ENCODE peak calls at places on chromosomes 12 and 14, in four cellular contexts. One of them, this sample, is unnamed. For H3K9me3, the result is how much of the 10 kb centered on the place peaks cover.

GRCh38 chr12:111295176-111295575 is 73.7 kb downstream of the PHETA1 start:
- DNase-seq in H1: no peak
- DNase-seq in sigmoid colon: no peak
- DNase-seq in ovary: no peak
- DNase-seq in this sample: no peak

GRCh38 chr12:78414071-78414470 is 450.5 kb upstream of the SYT1 start:
- DNase-seq in sigmoid colon: no peak
- DNase-seq in H1: no peak
- DNase-seq in ovary: no peak
- DNase-seq in this sample: no peak

GRCh38 chr14:95770777-95771176 is 56.9 kb upstream of the TCL1A start:
- DNase-seq in H1: no peak
- DNase-seq in sigmoid colon: no peak
- DNase-seq in ovary: no peak
- DNase-seq in this sample: no peak

GRCh38 chr12:2354151-2354991 is 301.6 kb downstream of the CACNA1C start:
- DNase-seq in ovary: no peak
- DNase-seq in H1: no peak
- DNase-seq in sigmoid colon: no peak
- DNase-seq in this sample: no peak

GRCh38 chr12:67413577-67413976 is 144.4 kb downstream of the CAND1 start:
- DNase-seq in ovary: no peak
- DNase-seq in sigmoid colon: no peak
- DNase-seq in H1: no peak
- DNase-seq in this sample: no peak

GRCh38 chr12:32896438-32897275 is at the start of gene PKP2:
- DNase-seq in H1: peak
- DNase-seq in ovary: peak
- DNase-seq in sigmoid colon: no peak
- DNase-seq in this sample: no peak

GRCh38 chr12:11347810-11348209 is 37.6 kb upstream of the PRB4 start:
- DNase-seq in H1: no peak
- DNase-seq in ovary: no peak
- DNase-seq in sigmoid colon: no peak
- DNase-seq in this sample: no peak

GRCh38 chr12:45727994-45728624 is 1.4 kb upstream of the ARID2 start:
- DNase-seq in sigmoid colon: no peak
- DNase-seq in H1: no peak
- DNase-seq in ovary: no peak
- DNase-seq in this sample: no peak

GRCh38 chr12:98752726-98753125 is 107.6 kb downstream of the APAF1 start:
- DNase-seq in H1: no peak
- DNase-seq in ovary: no peak
- DNase-seq in sigmoid colon: no peak
- DNase-seq in this sample: no peak

GRCh38 chr12:12387521-12387920 is 30.6 kb downstream of the BORCS5 start:
- DNase-seq in sigmoid colon: no peak
- DNase-seq in H1: no peak
- DNase-seq in ovary: no peak
- DNase-seq in this sample: peak

GRCh38 chr12:117093918-117094630 is 5.1 kb downstream of the TESC start:
- DNase-seq in sigmoid colon: peak
- DNase-seq in H1: no peak
- DNase-seq in ovary: no peak
- DNase-seq in this sample: no peak

GRCh38 chr12:94553130-94553519 is 93.5 kb upstream of the CEP83 start:
- DNase-seq in sigmoid colon: no peak
- DNase-seq in ovary: peak
- DNase-seq in H1: no peak
- DNase-seq in this sample: no peak

GRCh38 chr14:34252227-34252626 is 209.8 kb downstream of the SPTSSA start:
- DNase-seq in ovary: no peak
- DNase-seq in H1: no peak
- DNase-seq in sigmoid colon: no peak
- DNase-seq in this sample: peak

GRCh38 chr12:14256139-14256538 is 109.3 kb upstream of the ATF7IP start:
- DNase-seq in ovary: no peak
- DNase-seq in sigmoid colon: no peak
- DNase-seq in H1: no peak
- DNase-seq in this sample: no peak

GRCh38 chr12:121794532-121795028 is 1.1 kb upstream of the RHOF start:
- DNase-seq in ovary: peak
- DNase-seq in H1: no peak
- DNase-seq in sigmoid colon: peak
- DNase-seq in this sample: no peak

GRCh38 chr14:50666772-50667490 is 1.2 kb downstream of the SAV1 start:
- DNase-seq in ovary: peak
- DNase-seq in sigmoid colon: peak
- DNase-seq in H1: no peak
- DNase-seq in this sample: no peak

DNA sequence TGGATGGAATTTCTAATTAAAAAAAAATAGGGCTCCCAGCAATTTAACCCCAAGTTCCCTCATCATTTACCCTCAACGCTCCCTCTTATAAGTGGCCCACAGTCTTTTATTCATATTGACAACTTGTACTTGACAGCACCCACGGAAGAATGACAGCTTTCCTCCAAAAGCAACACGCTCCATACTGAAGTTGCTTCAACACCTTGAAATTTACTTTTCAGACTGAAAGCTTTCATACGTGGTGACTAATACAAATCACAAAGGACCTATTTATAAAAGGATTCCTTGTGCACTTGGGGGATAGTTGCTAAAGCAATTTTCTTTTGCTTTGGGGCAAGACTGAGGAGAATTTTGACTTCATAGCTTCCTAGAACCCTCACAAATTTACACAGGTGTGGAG is 1629.4 kb upstream of the SEL1L start:
- DNase-seq in H1: no peak
- DNase-seq in sigmoid colon: no peak
- DNase-seq in ovary: no peak
- DNase-seq in this sample: no peak
- H3K9me3 ChIP-seq in H1: under half
- H3K9me3 ChIP-seq in sigmoid colon: under half
- H3K9me3 ChIP-seq in ovary: under half
- H3K9me3 ChIP-seq in this sample: under half

DNA sequence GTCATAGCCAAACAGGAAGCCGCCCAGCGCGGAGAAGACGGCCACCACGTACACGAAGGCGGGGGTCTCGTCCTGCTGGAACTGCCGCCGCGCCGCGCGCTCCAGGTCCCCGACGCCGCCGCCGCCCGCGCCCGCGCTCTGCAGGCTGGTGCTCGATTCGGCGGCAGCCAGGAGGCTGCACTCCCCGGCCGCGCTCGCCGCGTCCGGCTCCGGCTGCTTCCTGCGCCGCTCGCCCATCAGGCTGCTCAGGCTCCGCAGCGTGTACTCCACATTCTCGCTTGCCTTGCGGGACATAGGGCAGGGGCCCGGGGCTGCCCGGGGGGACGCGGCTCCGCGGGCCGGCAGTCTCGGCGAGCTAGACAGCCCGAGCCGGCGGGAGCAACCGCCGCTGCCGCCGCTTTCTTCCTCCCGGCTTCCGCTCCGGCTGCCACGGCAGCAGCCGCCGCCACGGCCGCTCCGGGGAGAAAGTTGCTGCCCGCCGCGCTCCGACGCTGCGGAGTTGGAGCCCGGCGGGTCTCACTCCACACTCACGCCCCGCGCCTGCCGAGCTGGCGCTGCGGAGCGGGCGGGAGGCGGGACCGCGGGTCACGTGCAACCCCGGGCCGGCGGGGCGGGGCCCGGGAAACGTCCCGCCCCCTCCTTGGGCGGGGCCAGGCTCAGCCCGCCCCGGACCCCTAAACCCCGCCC is at the start of gene SLC2A13:
- DNase-seq in ovary: peak
- DNase-seq in sigmoid colon: peak
- DNase-seq in H1: peak
- DNase-seq in this sample: peak
- H3K27ac ChIP-seq in ovary: peak
- H3K27ac ChIP-seq in sigmoid colon: peak
- H3K27ac ChIP-seq in H1: no peak
- H3K27ac ChIP-seq in this sample: peak

DNA sequence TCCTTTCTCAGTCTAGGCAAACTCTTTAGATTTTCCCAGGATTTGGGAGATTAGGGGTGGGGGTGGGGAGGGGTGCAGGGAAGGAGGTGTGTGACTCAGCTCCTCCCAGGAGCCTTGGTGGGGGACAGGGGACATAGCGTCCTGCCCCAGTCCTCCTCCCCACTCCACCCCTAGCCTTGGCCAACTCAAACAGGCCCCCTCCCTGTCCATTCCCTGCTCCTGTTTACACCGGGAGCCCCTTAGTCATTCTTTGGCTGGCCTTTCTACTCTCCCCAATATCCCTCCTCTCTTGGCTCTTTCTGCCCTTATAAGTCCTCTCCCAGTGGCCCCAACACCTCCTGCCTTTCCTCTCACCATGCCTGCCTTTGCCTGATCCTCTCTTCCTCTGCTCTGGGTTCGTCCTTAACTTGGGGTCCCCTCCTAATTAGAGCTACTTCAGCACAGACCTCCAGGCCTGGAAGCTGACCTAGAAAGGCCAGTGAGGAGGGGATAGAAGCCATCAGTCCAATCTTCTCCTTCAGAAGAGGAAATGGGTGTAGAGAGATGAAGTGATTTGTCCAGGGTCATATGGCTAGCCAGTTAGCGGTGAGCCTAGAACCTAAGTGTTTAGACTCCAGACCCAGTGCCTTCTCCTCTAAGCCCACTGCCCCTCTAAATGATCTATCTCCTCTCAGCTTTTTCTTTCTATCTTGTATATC is 2.3 kb upstream of the ITGA5 start:
- DNase-seq in H1: no peak
- DNase-seq in ovary: peak
- DNase-seq in sigmoid colon: peak
- DNase-seq in this sample: peak
- TF ChIP-seq EP300 in H1: no peak
- TF ChIP-seq EP300 in ovary: no peak
- TF ChIP-seq EP300 in sigmoid colon: peak
- TF ChIP-seq EP300 in this sample: peak

GRCh38 chr14:101494826-101495225 is 66.5 kb upstream of the DIO3 start:
- DNase-seq in ovary: peak
- DNase-seq in H1: no peak
- DNase-seq in sigmoid colon: peak
- DNase-seq in this sample: no peak
- H3K9me3 ChIP-seq in ovary: under half
- H3K9me3 ChIP-seq in H1: under half
- H3K9me3 ChIP-seq in sigmoid colon: under half
- H3K9me3 ChIP-seq in this sample: under half

DNA sequence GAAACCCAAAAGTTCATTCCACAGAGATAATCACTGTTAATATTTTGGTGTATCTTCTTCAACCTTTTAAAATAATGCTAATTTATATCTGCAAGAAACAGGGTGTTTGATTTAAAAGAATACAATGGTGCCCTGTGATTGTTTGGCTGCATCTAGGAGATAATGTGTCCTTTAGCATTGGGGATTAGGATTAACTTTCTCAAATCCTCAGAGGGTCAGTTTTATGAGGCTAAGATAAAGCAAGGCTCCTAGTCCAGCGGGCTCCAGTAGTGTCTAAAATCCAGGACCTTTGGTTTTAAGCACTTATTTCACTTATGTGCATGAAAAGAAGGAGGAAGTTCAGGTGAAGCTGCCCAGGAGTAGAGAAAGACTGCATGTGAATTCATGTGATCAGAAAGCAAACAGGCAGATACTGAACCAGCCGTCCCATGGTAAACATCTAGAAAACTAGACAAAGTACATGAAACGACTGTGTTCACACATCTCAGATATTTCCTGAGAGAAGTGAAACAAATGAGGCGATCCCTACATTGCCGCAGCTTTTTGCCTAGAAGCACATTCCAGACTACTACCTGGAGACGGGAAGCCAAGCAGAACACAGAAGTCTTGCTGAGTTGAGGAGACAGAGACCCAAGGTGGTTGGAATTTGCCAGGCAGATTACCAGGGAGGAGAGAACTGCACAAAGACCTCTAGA is 129.1 kb upstream of the MAX start:
- DNase-seq in ovary: no peak
- DNase-seq in sigmoid colon: no peak
- DNase-seq in H1: no peak
- DNase-seq in this sample: no peak
- H3K27ac ChIP-seq in ovary: no peak
- H3K27ac ChIP-seq in sigmoid colon: no peak
- H3K27ac ChIP-seq in H1: no peak
- H3K27ac ChIP-seq in this sample: no peak

DNA sequence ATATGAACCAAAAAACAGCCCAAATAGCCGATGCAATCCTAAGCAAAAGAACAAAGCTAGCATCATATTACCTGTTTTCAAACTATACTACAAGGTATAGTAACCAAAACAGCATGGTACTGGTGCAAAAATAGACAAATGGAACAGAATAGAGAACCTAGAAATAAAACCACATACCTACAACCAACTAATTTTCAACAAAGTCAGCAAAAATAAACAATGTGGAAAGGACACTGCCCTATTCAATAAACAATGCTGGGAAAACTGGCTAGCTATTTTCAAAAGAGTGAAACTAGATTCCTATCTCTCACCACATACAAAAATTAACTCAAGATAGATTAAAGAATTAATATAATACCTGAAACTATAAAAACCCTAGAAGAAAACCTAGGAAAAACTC is 17.8 kb upstream of the STAB2 start:
- DNase-seq in sigmoid colon: no peak
- DNase-seq in ovary: no peak
- DNase-seq in H1: no peak
- DNase-seq in this sample: no peak
- TF ChIP-seq EP300 in sigmoid colon: no peak
- TF ChIP-seq EP300 in ovary: no peak
- TF ChIP-seq EP300 in H1: no peak
- TF ChIP-seq EP300 in this sample: no peak

GRCh38 chr14:84403585-84403984 is 1126.4 kb upstream of the FLRT2 start:
- DNase-seq in ovary: no peak
- DNase-seq in H1: no peak
- DNase-seq in sigmoid colon: no peak
- DNase-seq in this sample: no peak

GRCh38 chr14:84404246-84404645 is 1125.7 kb upstream of the FLRT2 start:
- DNase-seq in H1: no peak
- DNase-seq in sigmoid colon: no peak
- DNase-seq in ovary: no peak
- DNase-seq in this sample: no peak

GRCh38 chr14:84410344-84410743 is 1119.6 kb upstream of the FLRT2 start:
- DNase-seq in ovary: no peak
- DNase-seq in H1: no peak
- DNase-seq in sigmoid colon: no peak
- DNase-seq in this sample: no peak

DNA sequence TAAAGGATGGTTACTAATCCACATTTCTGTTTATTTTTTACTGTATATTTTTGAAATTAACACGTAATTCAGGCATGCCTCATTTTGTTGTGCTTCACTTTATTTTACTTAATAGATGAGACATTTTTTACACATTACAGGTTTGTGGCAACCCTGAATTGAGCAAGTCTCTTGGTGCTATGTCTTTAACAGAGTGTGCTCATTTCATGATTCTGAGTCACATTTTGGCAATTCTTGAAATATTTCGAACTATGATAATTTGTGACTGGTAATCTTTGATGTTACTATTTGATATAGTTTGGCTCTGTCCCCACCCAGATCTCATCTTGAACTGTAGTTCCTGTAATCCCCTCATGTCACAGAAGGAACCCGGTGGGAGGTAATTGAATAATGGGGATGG is 1120.5 kb upstream of the FLRT2 start:
- DNase-seq in ovary: no peak
- DNase-seq in H1: no peak
- DNase-seq in sigmoid colon: no peak
- DNase-seq in this sample: no peak
- H3K9me3 ChIP-seq in ovary: under half
- H3K9me3 ChIP-seq in H1: under half
- H3K9me3 ChIP-seq in sigmoid colon: under half
- H3K9me3 ChIP-seq in this sample: under half

This sample was measured in esophagus muscularis mucosa.